ENCODE peak calls at places on chromosome 15, in ten cellular contexts. L, K, Y, X, M, E, H, Q, W and F are unnamed samples.

GRCh38 chr15:61099030-61099800 is 129.9 kb downstream of the RORA start:
- DNase-seq in L (no peak), K (no peak), Y (no peak), X (no peak), M (no peak), E (peak; percentile 9), H (no peak), Q (no peak), W (no peak), F (peak; percentile 37)

GRCh38 chr15:38745136-38745535 is 180.5 kb upstream of the RASGRP1 start:
- DNase-seq in L (no peak), K (no peak), Y (no peak), X (no peak), M (no peak), E (no peak), H (no peak), Q (no peak), W (no peak), F (no peak)

GRCh38 chr15:38687340-38687739 is 122.7 kb upstream of the RASGRP1 start:
- DNase-seq in L (no peak), K (no peak), Y (no peak), X (no peak), M (no peak), E (no peak), H (no peak), Q (no peak), W (no peak), F (no peak)

GRCh38 chr15:77030042-77030927 is 35.4 kb downstream of the PSTPIP1 start:
- DNase-seq in L (peak; percentile 97), K (no peak), Y (peak; percentile 50), X (peak; percentile 46), M (peak; percentile 49), E (no peak), H (peak; percentile 7), Q (no peak), W (no peak), F (no peak)

GRCh38 chr15:49083471-49084284 is 37.4 kb upstream of the SECISBP2L start:
- DNase-seq in L (no peak), K (no peak), Y (no peak), X (no peak), M (no peak), E (no peak), H (no peak), Q (no peak), W (no peak), F (no peak)

GRCh38 chr15:38216763-38217162 is 35.9 kb upstream of the SPRED1 start:
- DNase-seq in L (no peak), K (no peak), Y (no peak), X (no peak), M (no peak), E (peak; percentile 33), H (no peak), Q (no peak), W (no peak), F (no peak)

GRCh38 chr15:64144565-64145281 is 6.8 kb upstream of the SNX22 start:
- DNase-seq in L (no peak), K (no peak), Y (no peak), X (no peak), M (no peak), E (no peak), H (no peak), Q (no peak), W (no peak), F (no peak)

GRCh38 chr15:55654541-55654940 is 66.4 kb upstream of the PYGO1 start:
- DNase-seq in L (no peak), K (no peak), Y (no peak), X (no peak), M (no peak), E (no peak), H (no peak), Q (no peak), W (no peak), F (no peak)

GRCh38 chr15:68829068-68829467 is 8.4 kb upstream of the ANP32A start:
- DNase-seq in L (peak; percentile 25), K (no peak), Y (no peak), X (no peak), M (no peak), E (no peak), H (no peak), Q (peak; percentile 11), W (no peak), F (no peak)

GRCh38 chr15:66839511-66840112 is 137.6 kb downstream of the SMAD6 start:
- DNase-seq in L (no peak), K (no peak), Y (no peak), X (no peak), M (no peak), E (no peak), H (no peak), Q (no peak), W (no peak), F (no peak)

GRCh38 chr15:44574734-44575133 is 37.8 kb downstream of the EIF3J start:
- DNase-seq in L (no peak), K (no peak), Y (no peak), X (no peak), M (no peak), E (no peak), H (no peak), Q (no peak), W (no peak), F (no peak)

GRCh38 chr15:39587910-39588530 is 7.1 kb downstream of the THBS1 start:
- DNase-seq in L (no peak), K (no peak), Y (no peak), X (no peak), M (no peak), E (no peak), H (no peak), Q (no peak), W (no peak), F (no peak)

GRCh38 chr15:85388506-85388905 is 8.1 kb downstream of the AKAP13 start:
- DNase-seq in L (no peak), K (no peak), Y (no peak), X (no peak), M (no peak), E (no peak), H (no peak), Q (no peak), W (no peak), F (no peak)

GRCh38 chr15:37416103-37416502 is 315.8 kb upstream of the MEIS2 start:
- DNase-seq in L (no peak), K (no peak), Y (no peak), X (no peak), M (no peak), E (no peak), H (no peak), Q (no peak), W (no peak), F (no peak)

GRCh38 chr15:62277816-62278394 is 112.8 kb upstream of the C2CD4B start:
- DNase-seq in L (peak; percentile 57), K (no peak), Y (no peak), X (no peak), M (no peak), E (no peak), H (no peak), Q (no peak), W (no peak), F (no peak)

GRCh38 chr15:73368301-73369072 is at the start of gene HCN4:
- DNase-seq in L (peak; percentile 51), K (no peak), Y (peak; percentile 84), X (no peak), M (no peak), E (no peak), H (no peak), Q (no peak), W (no peak), F (no peak)

GRCh38 chr15:59791646-59792208 is 102.6 kb upstream of the BNIP2 start:
- DNase-seq in L (peak; percentile 57), K (no peak), Y (no peak), X (no peak), M (no peak), E (no peak), H (no peak), Q (no peak), W (no peak), F (no peak)

GRCh38 chr15:69876030-69876429 is 221.7 kb downstream of the TLE3 start:
- DNase-seq in L (no peak), K (no peak), Y (no peak), X (no peak), M (no peak), E (no peak), H (no peak), Q (no peak), W (no peak), F (no peak)

GRCh38 chr15:42490246-42490742 is 647 bp downstream of the ZNF106 start:
- DNase-seq in L (no peak), K (no peak), Y (no peak), X (no peak), M (no peak), E (peak; percentile 9), H (no peak), Q (peak; percentile 62), W (no peak), F (no peak)

GRCh38 chr15:99085413-99086326 is 19.2 kb upstream of the SYNM start:
- DNase-seq in L (no peak), K (no peak), Y (no peak), X (no peak), M (no peak), E (no peak), H (no peak), Q (no peak), W (no peak), F (no peak)

GRCh38 chr15:95770191-95770590 is 560.3 kb upstream of the NR2F2 start:
- DNase-seq in L (no peak), K (no peak), Y (no peak), X (no peak), M (no peak), E (no peak), H (no peak), Q (no peak), W (no peak), F (no peak)

GRCh38 chr15:60574801-60575631 is 96.1 kb upstream of the ICE2 start:
- DNase-seq in L (no peak), K (no peak), Y (no peak), X (no peak), M (no peak), E (no peak), H (no peak), Q (no peak), W (no peak), F (no peak)

GRCh38 chr15:71252036-71252898 is 137.0 kb downstream of the THSD4 start:
- DNase-seq in L (no peak), K (no peak), Y (no peak), X (no peak), M (no peak), E (peak; percentile 80), H (no peak), Q (no peak), W (no peak), F (no peak)

GRCh38 chr15:42159381-42160015 is 3.1 kb upstream of the PLA2G4F start:
- DNase-seq in L (no peak), K (no peak), Y (no peak), X (peak; percentile 35), M (no peak), E (no peak), H (no peak), Q (no peak), W (no peak), F (no peak)

GRCh38 chr15:28919201-28919627 is 33.4 kb downstream of the APBA2 start:
- DNase-seq in L (peak; percentile 43), K (no peak), Y (peak; percentile 47), X (peak; percentile 74), M (no peak), E (peak; percentile 24), H (no peak), Q (no peak), W (no peak), F (no peak)